ENCODE peak calls at places on chromosomes 7 and 10, in eight cellular contexts. X is cardiac muscle cell, O is stomach, Z is epithelial cell of esophagus, T is Panc1, A is HCT116, M is AG04449, C is K562. E is an unnamed sample.

GRCh38 chr7:111059826-111060225 is 31.1 kb upstream of the LRRN3 start:
- DNase-seq in X (no peak), O (no peak), Z (no peak), T (no peak), A (no peak), M (no peak), C (no peak), E (no peak)

GRCh38 chr10:125144693-125145623 is 15.4 kb downstream of the CTBP2 start:
- DNase-seq in X (no peak), O (no peak), Z (peak), T (no peak), A (peak), M (no peak), C (peak), E (no peak)

GRCh38 chr7:27171636-27172387 is 2.3 kb downstream of the HOXA10 start:
- DNase-seq in X (no peak), O (no peak), Z (no peak), T (no peak), A (no peak), M (no peak), C (no peak), E (no peak)

GRCh38 chr7:12610899-12611298 is 40.4 kb downstream of the SCIN start:
- DNase-seq in X (no peak), O (no peak), Z (no peak), T (no peak), A (no peak), M (no peak), C (no peak), E (no peak)

GRCh38 chr10:129785536-129785981 is 178.5 kb downstream of the EBF3 start:
- DNase-seq in X (no peak), O (no peak), Z (no peak), T (no peak), A (no peak), M (no peak), C (no peak), E (no peak)

GRCh38 chr10:44044549-44044948 is 340.3 kb downstream of the CXCL12 start:
- DNase-seq in X (no peak), O (no peak), Z (no peak), T (no peak), A (no peak), M (no peak), C (no peak), E (no peak)

GRCh38 chr7:16811555-16811954 is 6.8 kb upstream of the AGR2 start:
- DNase-seq in X (no peak), O (no peak), Z (peak), T (no peak), A (no peak), M (peak), C (no peak), E (peak)

GRCh38 chr7:41116337-41116736 is 586.6 kb downstream of the INHBA start:
- DNase-seq in X (no peak), O (no peak), Z (peak), T (no peak), A (no peak), M (no peak), C (no peak), E (no peak)

GRCh38 chr10:25815236-25815635 is 118.8 kb upstream of the MYO3A start:
- DNase-seq in X (no peak), O (no peak), Z (no peak), T (no peak), A (no peak), M (no peak), C (no peak), E (no peak)

GRCh38 chr10:122376364-122376961 is 2.0 kb downstream of the PLEKHA1 start:
- DNase-seq in X (no peak), O (no peak), Z (peak), T (no peak), A (no peak), M (no peak), C (no peak), E (no peak)

GRCh38 chr7:481219-481930 is 38.3 kb downstream of the PDGFA start:
- DNase-seq in X (no peak), O (peak), Z (no peak), T (no peak), A (no peak), M (no peak), C (no peak), E (no peak)

GRCh38 chr7:81802251-81802650 is 32.4 kb upstream of the HGF start:
- DNase-seq in X (peak), O (no peak), Z (no peak), T (no peak), A (no peak), M (no peak), C (no peak), E (no peak)

GRCh38 chr7:3244241-3244814 is 56.7 kb upstream of the SDK1 start:
- DNase-seq in X (no peak), O (no peak), Z (peak), T (peak), A (peak), M (no peak), C (no peak), E (no peak)

GRCh38 chr10:58531084-58531695 is 18.5 kb downstream of the BICC1 start:
- DNase-seq in X (peak), O (peak), Z (peak), T (peak), A (peak), M (no peak), C (peak), E (no peak)

GRCh38 chr10:59068581-59069191 is 107.8 kb upstream of the PHYHIPL start:
- DNase-seq in X (no peak), O (no peak), Z (no peak), T (no peak), A (no peak), M (no peak), C (no peak), E (no peak)

GRCh38 chr7:100493476-100494264 is 9.9 kb downstream of the NYAP1 start:
- DNase-seq in X (no peak), O (peak), Z (peak), T (no peak), A (no peak), M (no peak), C (peak), E (no peak)

GRCh38 chr7:95772771-95773581 is 622 bp downstream of the DYNC1I1 start:
- DNase-seq in X (peak), O (no peak), Z (peak), T (no peak), A (no peak), M (no peak), C (no peak), E (no peak)

GRCh38 chr7:150909192-150909591 is 56.9 kb downstream of the AOC1 start:
- DNase-seq in X (no peak), O (no peak), Z (no peak), T (no peak), A (no peak), M (no peak), C (no peak), E (no peak)

GRCh38 chr7:407706-408539 is 111.7 kb downstream of the PDGFA start:
- DNase-seq in X (no peak), O (peak), Z (no peak), T (no peak), A (no peak), M (no peak), C (no peak), E (no peak)

GRCh38 chr7:80508440-80508839 is 3.4 kb downstream of the GNAT3 start:
- DNase-seq in X (no peak), O (no peak), Z (no peak), T (no peak), A (no peak), M (no peak), C (no peak), E (no peak)

GRCh38 chr10:86644412-86645110 is 9.8 kb upstream of the OPN4 start:
- DNase-seq in X (no peak), O (no peak), Z (peak), T (no peak), A (no peak), M (no peak), C (no peak), E (no peak)

GRCh38 chr10:7153750-7154149 is 257.1 kb downstream of the SFMBT2 start:
- DNase-seq in X (no peak), O (no peak), Z (peak), T (no peak), A (no peak), M (no peak), C (no peak), E (no peak)

GRCh38 chr10:111756541-111757061 is 427.0 kb downstream of the GPAM start:
- DNase-seq in X (peak), O (no peak), Z (peak), T (peak), A (peak), M (no peak), C (no peak), E (no peak)
- TF ChIP-seq CTCF in X (no peak), O (no peak), Z (peak), T (peak), A (peak), M (peak), C (no peak), E (peak)

GRCh38 chr7:30697716-30698460 is 15.6 kb upstream of the CRHR2 start:
- DNase-seq in X (no peak), O (no peak), Z (no peak), T (no peak), A (no peak), M (no peak), C (no peak), E (no peak)
- H3K4me3 ChIP-seq in X (no peak), O (no peak), Z (no peak), T (no peak), A (no peak), M (no peak), C (no peak), E (no peak)

DNA sequence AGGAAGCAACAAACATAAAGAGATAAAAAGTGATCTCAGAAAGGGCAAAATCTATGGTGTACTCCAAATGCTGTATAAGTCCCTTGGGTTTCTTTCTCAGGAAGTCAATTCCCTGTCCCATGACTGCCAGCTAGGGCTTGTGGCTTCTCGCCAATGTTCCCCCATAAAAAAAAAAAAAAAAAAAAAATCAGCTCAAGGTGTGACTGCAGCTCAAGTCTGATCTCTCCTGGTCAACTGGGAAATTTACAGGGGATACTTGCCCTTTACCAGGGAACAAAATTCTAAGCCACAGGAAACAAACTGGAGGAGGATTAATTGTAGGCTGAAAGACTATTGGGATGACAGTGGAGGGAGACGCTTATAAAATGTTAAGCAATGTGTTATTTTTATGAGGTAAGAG is 76.0 kb downstream of the PCGF5 start:
- DNase-seq in X (peak), O (no peak), Z (peak), T (no peak), A (peak), M (no peak), C (peak), E (no peak)
- TF ChIP-seq CTCF in X (peak), O (no peak), Z (peak), T (peak), A (peak), M (no peak), C (peak), E (peak)

GRCh38 chr10:688621-689426 is 644 bp downstream of the DIP2C start:
- DNase-seq in X (peak), O (peak), Z (peak), T (no peak), A (no peak), M (no peak), C (no peak), E (no peak)
- H3K4me3 ChIP-seq in X (peak), O (peak), Z (peak), T (peak), A (peak), M (peak), C (no peak), E (peak)

GRCh38 chr10:91340613-91341362 is 69.4 kb upstream of the HECTD2 start:
- DNase-seq in X (no peak), O (no peak), Z (peak), T (peak), A (no peak), M (peak), C (no peak), E (peak)

GRCh38 chr10:91339729-91340128 is 70.4 kb upstream of the HECTD2 start:
- DNase-seq in X (no peak), O (no peak), Z (no peak), T (no peak), A (no peak), M (no peak), C (no peak), E (no peak)

GRCh38 chr10:91335147-91335546 is 75.0 kb upstream of the HECTD2 start:
- DNase-seq in X (no peak), O (no peak), Z (peak), T (no peak), A (peak), M (no peak), C (no peak), E (no peak)
- TF ChIP-seq CTCF in X (no peak), O (no peak), Z (no peak), T (peak), A (no peak), M (no peak), C (no peak), E (no peak)

GRCh38 chr7:120186688-120187087 is 86.3 kb upstream of the KCND2 start:
- DNase-seq in X (no peak), O (no peak), Z (no peak), T (no peak), A (no peak), M (no peak), C (no peak), E (no peak)

GRCh38 chr7:120189623-120190022 is 83.4 kb upstream of the KCND2 start:
- DNase-seq in X (no peak), O (no peak), Z (no peak), T (no peak), A (no peak), M (no peak), C (no peak), E (no peak)

GRCh38 chr7:120190109-120190508 is 82.9 kb upstream of the KCND2 start:
- DNase-seq in X (no peak), O (no peak), Z (no peak), T (no peak), A (no peak), M (no peak), C (no peak), E (no peak)

GRCh38 chr7:120185940-120186682 is 86.9 kb upstream of the KCND2 start:
- DNase-seq in X (no peak), O (no peak), Z (no peak), T (no peak), A (no peak), M (no peak), C (no peak), E (no peak)

DNA sequence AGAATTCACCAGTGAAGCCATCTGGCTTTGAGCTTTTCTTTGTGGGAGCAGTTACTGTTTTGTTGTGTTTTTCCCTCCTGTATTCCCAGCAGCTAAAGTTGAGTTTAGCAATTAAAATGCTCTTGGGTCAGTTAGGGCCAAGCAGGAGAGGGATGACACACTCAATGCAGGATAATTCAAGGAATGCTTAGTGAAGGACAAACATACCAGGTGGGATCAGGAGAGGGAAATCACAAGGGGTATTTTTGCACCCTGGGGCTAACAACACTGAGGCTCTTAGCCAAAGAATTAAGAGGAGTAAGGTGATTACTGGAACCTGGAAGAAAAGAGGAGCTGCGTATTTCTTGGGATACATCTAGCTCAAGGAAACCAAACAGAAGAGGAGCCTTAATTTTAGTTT is 82.4 kb upstream of the KCND2 start:
- DNase-seq in X (no peak), O (no peak), Z (no peak), T (no peak), A (no peak), M (no peak), C (no peak), E (no peak)
- H3K4me3 ChIP-seq in X (no peak), O (no peak), Z (no peak), T (no peak), A (no peak), M (no peak), C (no peak), E (no peak)

GRCh38 chr10:70740441-70741288 is 44.5 kb downstream of the TBATA start:
- DNase-seq in X (peak), O (no peak), Z (no peak), T (no peak), A (no peak), M (no peak), C (no peak), E (no peak)

GRCh38 chr10:70736470-70736982 is 48.7 kb downstream of the TBATA start:
- DNase-seq in X (no peak), O (no peak), Z (no peak), T (no peak), A (no peak), M (no peak), C (no peak), E (no peak)

GRCh38 chr10:70737250-70737649 is 47.9 kb downstream of the TBATA start:
- DNase-seq in X (no peak), O (no peak), Z (no peak), T (no peak), A (peak), M (no peak), C (no peak), E (no peak)

GRCh38 chr10:70737977-70738376 is 47.2 kb downstream of the TBATA start:
- DNase-seq in X (no peak), O (no peak), Z (no peak), T (no peak), A (no peak), M (no peak), C (no peak), E (no peak)

DNA sequence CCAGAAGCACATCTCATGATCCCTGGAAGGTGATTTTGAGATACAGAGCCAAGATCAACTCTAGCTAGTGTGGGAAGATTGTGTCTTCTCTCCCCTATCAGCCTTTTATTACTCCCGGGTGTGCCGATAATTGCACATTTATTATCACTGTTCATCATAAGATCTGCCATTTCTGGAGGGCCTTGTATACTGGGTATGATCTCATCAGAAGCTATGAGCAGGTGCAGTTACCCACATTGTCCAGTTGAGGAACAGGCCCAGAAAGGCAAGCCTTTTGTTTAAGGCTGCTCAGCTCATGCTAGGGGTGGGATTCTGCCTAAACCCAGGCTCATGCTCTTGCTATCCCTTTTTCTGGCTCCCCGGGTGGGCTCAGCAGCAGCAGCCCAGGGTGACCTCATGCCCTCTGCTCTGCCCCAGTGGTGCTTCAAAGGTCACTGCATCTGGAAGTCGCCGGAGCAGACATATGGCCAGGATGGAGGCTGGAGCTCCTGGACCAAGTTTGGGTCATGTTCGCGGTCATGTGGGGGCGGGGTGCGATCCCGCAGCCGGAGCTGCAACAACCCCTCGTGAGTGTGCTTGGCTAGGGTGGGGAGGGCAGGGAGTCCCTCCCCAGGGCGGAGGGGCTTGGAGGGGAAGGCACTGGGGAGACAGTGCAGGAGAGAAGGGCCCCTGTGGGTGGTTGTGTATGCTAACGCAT is 46.6 kb downstream of the TBATA start:
- DNase-seq in X (no peak), O (no peak), Z (no peak), T (no peak), A (no peak), M (no peak), C (peak), E (no peak)
- TF ChIP-seq CTCF in X (no peak), O (no peak), Z (no peak), T (no peak), A (no peak), M (no peak), C (no peak), E (peak)

GRCh38 chr10:74831518-74832120 is 5.2 kb downstream of the KAT6B start:
- DNase-seq in X (no peak), O (no peak), Z (no peak), T (no peak), A (no peak), M (no peak), C (no peak), E (no peak)
- H3K4me3 ChIP-seq in X (no peak), O (no peak), Z (no peak), T (no peak), A (no peak), M (no peak), C (no peak), E (no peak)

GRCh38 chr7:126179916-126180315 is 1072.8 kb downstream of the GRM8 start:
- DNase-seq in X (no peak), O (no peak), Z (no peak), T (no peak), A (no peak), M (no peak), C (no peak), E (no peak)
- TF ChIP-seq CTCF in X (no peak), O (no peak), Z (no peak), T (no peak), A (no peak), M (no peak), C (no peak), E (no peak)

GRCh38 chr7:38310601-38311057 is 37.2 kb upstream of the TARP start:
- DNase-seq in X (no peak), O (peak), Z (no peak), T (no peak), A (no peak), M (no peak), C (no peak), E (no peak)
- H3K4me3 ChIP-seq in X (no peak), O (peak), Z (no peak), T (no peak), A (no peak), M (no peak), C (peak), E (no peak)